ENCODE peak calls at places on chromosome 12, in nine cellular contexts. Y is stimulated activated naive CD8-positive, alpha-beta T cell treated with anti-CD3 and anti-CD28 coated beads, Interleukin-15, amount 100 ng/mL, for 72 hours; Z is colonic mucosa; G is activated naive CD8-positive, alpha-beta T cell treated with anti-CD3 and anti-CD28 coated beads for 36 hours; H is T follicular helper cell; S is neural progenitor cell; V is CD8-positive, alpha-beta T cell; T is GM23338; Q is astrocyte of the spinal cord. D is an unnamed sample.

GRCh38 chr12:65534105-65534841 is 255.8 kb downstream of the MSRB3 start:
- DNase-seq in G (no peak), Q (no peak), V (no peak), Z (no peak), T (no peak), H (no peak), Y (no peak), S (no peak), D (peak; percentile 80)

GRCh38 chr12:108860443-108860842 is 3.1 kb upstream of the SSH1 start:
- DNase-seq in Q (no peak), V (no peak), Z (no peak), Y (no peak), S (no peak), H (no peak), G (no peak), T (no peak), D (no peak)

GRCh38 chr12:129696952-129697351 is 206.9 kb downstream of the TMEM132D start:
- DNase-seq in T (no peak), Q (peak; percentile 68), V (no peak), H (no peak), Y (no peak), G (no peak), Z (no peak), S (no peak), D (peak; percentile 49)

GRCh38 chr12:76366163-76366562 is 17.9 kb upstream of the BBS10 start:
- DNase-seq in H (no peak), S (no peak), T (no peak), V (no peak), Z (no peak), Y (no peak), Q (no peak), G (no peak), D (no peak)

GRCh38 chr12:120207227-120207626 is 6.3 kb upstream of the RPLP0 start:
- DNase-seq in V (no peak), H (no peak), Q (no peak), G (no peak), T (no peak), Y (no peak), Z (no peak), S (no peak), D (no peak)

GRCh38 chr12:90627180-90627896 is 327.6 kb downstream of the CCER1 start:
- DNase-seq in Z (no peak), S (no peak), H (no peak), G (no peak), V (no peak), T (no peak), Y (no peak), Q (peak; percentile 47), D (peak; percentile 50)

GRCh38 chr12:41795910-41796309 is 348.8 kb downstream of the GXYLT1 start:
- DNase-seq in H (no peak), Z (no peak), S (peak; percentile 46), G (no peak), Q (no peak), V (no peak), T (peak; percentile 72), Y (no peak), D (no peak)

GRCh38 chr12:31749024-31749704 is 20.3 kb upstream of the AMN1 start:
- DNase-seq in Z (peak; percentile 89), G (peak; percentile 72), V (peak; percentile 46), S (no peak), Q (peak; percentile 94), H (no peak), Y (peak; percentile 85), T (peak; percentile 89), D (peak; percentile 99)

GRCh38 chr12:107275530-107275929 is 182.2 kb upstream of the CRY1 start:
- DNase-seq in H (no peak), S (no peak), Y (no peak), G (no peak), Q (no peak), V (no peak), Z (no peak), T (no peak), D (no peak)

GRCh38 chr12:123150804-123151678 is at the start of gene PITPNM2:
- DNase-seq in H (peak; percentile 38), Q (peak; percentile 46), G (peak; percentile 76), Z (peak; percentile 42), T (peak; percentile 78), S (peak; percentile 94), Y (peak; percentile 65), V (peak; percentile 52), D (peak; percentile 70)

GRCh38 chr12:6090786-6091185 is 33.7 kb downstream of the VWF start:
- DNase-seq in Y (no peak), T (no peak), Z (no peak), S (no peak), H (no peak), G (no peak), V (no peak), Q (no peak), D (peak; percentile 50)

GRCh38 chr12:67747869-67748760 is 99.6 kb downstream of the DYRK2 start:
- DNase-seq in V (no peak), G (no peak), S (no peak), Y (no peak), H (no peak), Q (peak; percentile 61), T (no peak), Z (peak; percentile 59), D (peak; percentile 63)

GRCh38 chr12:94566345-94566744 is 84.0 kb downstream of the TMCC3 start:
- DNase-seq in T (no peak), S (no peak), G (no peak), Q (no peak), V (no peak), Z (no peak), H (no peak), Y (no peak), D (no peak)

GRCh38 chr12:9960613-9961012 is 10.6 kb upstream of the CLEC12A start:
- DNase-seq in G (no peak), V (no peak), H (no peak), S (no peak), Z (no peak), Q (no peak), T (no peak), Y (no peak), D (no peak)

GRCh38 chr12:123237646-123238329 is 4.6 kb downstream of the MTRFR start:
- DNase-seq in T (peak; percentile 79), Y (peak; percentile 54), V (peak; percentile 64), Q (peak; percentile 64), H (peak; percentile 67), Z (peak; percentile 75), G (peak; percentile 51), S (peak; percentile 53), D (peak; percentile 71)